ENCODE peak calls at places on chromosome 17, in four cellular contexts. B is HCT116, X is K562, C is Panc1. G is an unnamed sample.

GRCh38 chr17:74340470-74341023 is 14.5 kb downstream of the KIF19 start:
- DNase-seq in B (no peak), X (no peak), C (no peak), G (peak)

GRCh38 chr17:7001562-7001961 is 5.7 kb downstream of the ALOX12 start:
- DNase-seq in B (no peak), X (peak), C (no peak), G (no peak)

GRCh38 chr17:58200024-58200633 is 7.6 kb downstream of the EPX start:
- DNase-seq in X (peak), C (no peak), B (peak), G (peak)

GRCh38 chr17:62109378-62109902 is 44.4 kb upstream of the MED13 start:
- DNase-seq in X (peak), C (peak), B (peak), G (peak)

GRCh38 chr17:67993153-67993997 is 2.9 kb downstream of the C17orf58 start:
- DNase-seq in X (peak), C (no peak), B (peak), G (peak)

GRCh38 chr17:57623620-57624019 is 121.5 kb downstream of the CCDC182 start:
- DNase-seq in C (no peak), B (no peak), X (no peak), G (no peak)

GRCh38 chr17:45361451-45361850 is 44.6 kb upstream of the MAP3K14 start:
- DNase-seq in C (no peak), B (no peak), X (no peak), G (no peak)

GRCh38 chr17:4833941-4834501 is 881 bp downstream of the MINK1 start:
- DNase-seq in C (no peak), X (no peak), B (no peak), G (peak)

GRCh38 chr17:30824356-30825145 is at the start of gene CRLF3:
- DNase-seq in C (peak), B (peak), X (peak), G (peak)

GRCh38 chr17:30819941-30820705 is 4.4 kb downstream of the CRLF3 start:
- DNase-seq in C (no peak), X (no peak), B (no peak), G (no peak)

GRCh38 chr17:30824002-30824355 is 513 bp downstream of the CRLF3 start:
- DNase-seq in C (no peak), B (no peak), X (peak), G (no peak)

GRCh38 chr17:30823425-30823824 is 1.1 kb downstream of the CRLF3 start:
- DNase-seq in B (no peak), X (peak), C (no peak), G (no peak)

GRCh38 chr17:30821751-30822723 is 2.5 kb downstream of the CRLF3 start:
- DNase-seq in X (no peak), C (no peak), B (no peak), G (no peak)
- TF ChIP-seq TCF7L2 in X (no peak), C (no peak), B (no peak), G (no peak)

DNA sequence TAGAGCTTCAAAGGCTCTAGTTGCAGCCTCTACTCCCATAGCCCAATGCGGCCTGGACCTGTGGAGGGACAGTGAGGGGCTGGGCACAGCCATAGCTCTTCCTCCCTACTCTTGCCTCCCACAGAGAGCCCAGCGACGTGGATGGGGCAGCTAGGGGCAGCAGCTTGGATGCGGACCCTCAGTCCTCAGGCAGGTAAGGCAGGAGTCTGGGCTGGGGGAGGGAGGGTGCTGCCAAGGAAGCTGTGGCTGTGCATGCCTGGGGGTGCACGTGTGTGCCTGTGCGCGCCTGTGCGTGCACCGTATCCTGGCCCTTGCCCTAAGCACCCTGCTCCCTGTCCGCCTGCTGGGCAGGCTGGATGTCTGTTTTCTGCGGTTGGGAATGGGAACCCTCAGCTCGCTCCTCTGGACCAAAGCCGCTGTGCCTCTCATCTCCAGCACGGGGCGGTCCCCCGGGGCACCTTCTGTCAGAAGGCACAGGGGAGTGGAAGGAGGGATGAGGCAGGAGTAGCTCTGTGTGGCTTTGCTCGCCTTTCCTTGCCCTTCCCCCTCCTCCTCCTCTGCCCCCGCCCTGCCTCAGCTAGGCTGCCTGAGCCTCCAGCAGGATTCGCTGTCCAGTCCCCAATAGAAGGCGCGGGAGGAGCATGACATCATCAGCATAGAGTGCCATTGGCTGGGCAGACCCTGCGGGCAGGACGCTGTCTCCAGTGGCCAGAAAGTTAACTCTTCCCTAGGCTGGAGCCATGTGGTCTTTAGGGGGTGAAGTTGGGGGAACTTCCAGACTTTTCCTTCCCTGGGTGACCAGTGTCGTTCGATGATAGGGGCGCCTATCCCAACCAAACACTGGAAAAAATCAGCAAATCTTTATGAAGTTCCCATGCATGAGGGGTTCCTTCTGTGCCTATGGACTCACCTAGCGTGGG is 797 bp downstream of the PRCD start:
- DNase-seq in C (no peak), X (peak), B (peak), G (peak)
- TF ChIP-seq TCF7L2 in C (no peak), X (no peak), B (no peak), G (no peak)

DNA sequence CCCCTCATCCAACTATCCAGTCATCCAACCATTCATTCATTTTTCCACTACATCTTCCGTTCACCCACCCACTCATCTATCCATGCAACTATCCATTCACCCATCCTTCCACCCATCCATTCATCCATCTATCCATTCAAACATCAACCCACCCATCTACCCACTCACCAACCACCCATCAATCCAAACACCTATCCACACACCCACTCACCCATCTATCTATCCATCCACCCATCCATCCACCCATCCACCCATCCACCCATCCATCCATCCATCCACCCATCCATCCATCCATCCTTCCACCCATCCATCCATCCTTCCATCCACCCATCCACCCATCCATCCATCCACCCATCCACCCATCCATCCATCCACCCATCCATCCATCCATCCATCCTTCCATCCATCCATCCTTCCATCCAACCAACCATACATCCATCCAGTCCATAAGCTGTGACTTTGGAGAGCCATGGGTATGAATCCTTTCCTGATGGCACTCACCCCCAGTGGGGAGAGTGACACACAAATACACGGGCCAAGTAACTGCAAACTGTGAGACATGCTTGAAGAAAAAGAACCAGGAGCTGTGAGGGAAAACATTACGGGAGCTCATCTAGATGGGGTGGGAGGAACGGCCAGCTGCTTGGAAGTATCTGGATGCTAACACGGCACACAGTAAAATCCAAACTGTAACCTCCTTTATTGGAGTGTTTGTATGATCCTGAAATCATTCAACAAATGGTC is 100.0 kb upstream of the TNRC6C start:
- DNase-seq in B (no peak), X (no peak), C (no peak), G (no peak)
- TF ChIP-seq TCF7L2 in B (no peak), X (no peak), C (no peak), G (no peak)

DNA sequence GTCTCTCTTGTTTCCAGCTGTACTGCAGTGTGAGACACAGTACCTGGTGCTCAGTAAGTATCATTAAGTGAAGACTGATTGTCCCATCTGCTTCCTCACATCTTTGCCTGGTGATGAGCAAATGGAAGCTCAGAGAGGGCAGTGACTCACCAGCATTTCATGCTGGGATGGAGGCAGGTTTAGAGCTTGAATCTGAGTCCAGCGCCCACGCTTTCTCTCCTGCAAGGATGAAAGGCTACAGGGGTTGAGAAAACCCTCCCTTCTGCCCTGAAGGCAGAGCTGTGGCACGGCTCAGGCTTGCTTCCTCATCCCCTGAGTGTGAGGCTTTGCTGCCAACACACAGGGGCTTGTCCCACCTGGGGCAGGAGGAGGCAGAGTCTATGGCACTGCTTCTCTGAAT is 1.5 kb upstream of the RNF112 start:
- DNase-seq in X (no peak), C (no peak), B (peak), G (no peak)
- TF ChIP-seq TCF7L2 in X (no peak), C (no peak), B (no peak), G (no peak)

DNA sequence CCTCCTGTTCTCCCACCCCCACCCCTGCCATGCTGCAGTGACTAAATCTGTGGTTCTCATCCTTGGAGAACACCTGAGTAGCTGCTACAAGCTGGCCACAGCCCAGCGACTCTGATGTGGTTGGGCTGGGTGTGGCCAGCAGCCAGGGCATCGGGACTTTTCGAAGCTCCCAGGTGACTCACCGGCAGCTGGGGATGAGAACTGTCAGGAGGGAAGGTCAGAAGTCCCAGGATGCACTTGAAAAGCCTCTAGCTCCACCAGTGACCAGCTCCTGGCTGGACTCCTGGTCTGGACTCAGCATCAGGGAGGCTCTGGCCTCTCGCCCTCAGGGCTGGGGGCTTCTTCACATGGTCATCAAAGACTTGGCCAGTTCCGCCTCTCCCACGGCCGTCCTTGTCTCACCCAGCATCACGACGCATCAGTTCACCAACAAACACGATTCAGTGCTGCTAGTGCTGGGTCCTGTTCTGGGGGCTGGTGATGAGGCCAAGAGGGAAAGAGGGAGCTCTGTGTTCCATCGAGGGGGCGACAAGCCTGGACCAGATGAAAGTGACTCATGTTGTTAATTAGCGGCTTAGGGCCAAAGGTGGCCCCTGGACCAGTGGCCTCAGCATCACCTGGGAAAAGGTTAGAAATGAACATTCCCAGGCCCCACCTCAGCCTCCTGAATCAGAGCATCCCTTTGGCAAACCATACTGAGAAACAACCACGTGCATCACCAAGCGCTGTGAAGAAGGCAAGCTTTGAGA is 3.9 kb upstream of the C17orf99 start:
- DNase-seq in B (peak), C (no peak), X (no peak), G (peak)
- TF ChIP-seq TCF7L2 in B (peak), C (peak), X (no peak), G (no peak)

DNA sequence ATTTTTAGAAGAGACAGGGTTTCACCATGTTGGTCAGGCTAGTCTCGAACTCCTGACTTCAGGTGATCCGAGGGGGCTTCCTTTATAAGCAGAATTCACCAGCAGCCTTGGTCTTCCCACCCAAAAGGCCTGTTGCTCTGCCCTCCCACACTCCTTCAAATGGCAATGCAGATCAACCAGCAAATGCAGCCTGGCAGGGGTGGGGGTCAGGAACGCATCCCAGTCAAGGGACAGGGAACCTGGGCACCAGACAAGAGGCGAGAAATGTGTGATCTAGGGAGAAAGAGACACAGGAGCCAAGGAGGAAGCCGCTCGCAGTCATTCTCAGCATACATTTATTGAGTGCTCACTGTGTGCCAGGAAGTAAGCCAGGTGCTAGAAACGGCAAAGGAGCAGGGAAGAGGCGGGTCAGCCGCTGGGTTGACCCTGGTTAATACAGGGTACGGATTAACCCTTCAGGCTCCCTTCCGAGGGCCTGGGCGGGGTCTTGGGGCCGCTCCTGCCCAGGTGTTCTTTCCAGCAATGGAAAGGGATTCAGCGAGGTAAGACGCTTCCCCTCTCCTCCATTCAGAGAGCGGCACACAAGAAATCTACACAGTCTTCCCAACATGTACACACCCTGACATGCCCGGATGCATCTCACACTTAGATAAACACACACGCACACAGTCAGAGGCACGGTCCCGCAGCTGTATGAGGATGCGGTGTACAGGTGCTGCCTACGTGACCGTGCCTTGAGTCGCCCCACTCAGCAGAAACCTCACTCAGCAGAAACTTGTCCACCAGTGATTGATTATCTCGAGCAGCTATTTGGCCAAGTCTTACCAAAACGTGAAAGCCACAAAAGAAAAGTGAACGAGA is 6.6 kb upstream of the PITPNA start:
- DNase-seq in X (no peak), B (no peak), C (no peak), G (no peak)
- TF ChIP-seq TCF7L2 in X (no peak), B (no peak), C (no peak), G (no peak)

GRCh38 chr17:30347488-30347887 is 13.6 kb upstream of the TMIGD1 start:
- DNase-seq in C (no peak), B (no peak), X (no peak), G (no peak)
- TF ChIP-seq TCF7L2 in C (no peak), B (no peak), X (no peak), G (no peak)

DNA sequence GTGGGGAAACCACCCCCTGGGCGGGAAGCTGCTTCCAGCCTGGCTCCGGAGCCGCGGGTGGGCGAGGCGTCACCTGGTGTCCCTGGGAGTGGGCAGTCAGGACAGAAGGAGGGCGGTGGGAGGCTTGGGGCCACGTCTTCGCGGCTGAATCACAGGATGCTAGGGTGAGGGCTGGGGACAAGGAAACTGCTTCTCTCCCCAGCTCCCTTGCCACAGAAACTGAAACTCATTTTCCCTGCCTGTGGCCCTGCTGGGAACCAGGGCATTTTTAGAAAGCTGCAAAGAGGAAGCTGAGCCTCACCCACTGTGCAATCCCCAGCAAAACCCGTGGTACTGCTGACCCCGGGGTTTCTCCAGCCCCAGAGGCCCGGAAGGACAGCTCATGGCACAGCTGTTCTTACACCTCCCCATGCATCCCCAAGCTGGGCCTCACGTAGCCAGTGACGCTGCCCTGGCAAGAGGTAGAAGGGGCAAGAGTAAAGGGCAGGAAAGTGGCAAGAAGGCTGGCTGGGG is 8.2 kb downstream of the RHBDF2 start:
- DNase-seq in X (no peak), B (no peak), C (no peak), G (no peak)
- TF ChIP-seq TCF7L2 in X (no peak), B (no peak), C (no peak), G (no peak)